ENCODE peak calls at places on chromosomes 5 and 9, in five cellular contexts. One of them, this sample, is unnamed.

GRCh38 chr9:69443178-69443577 is 118.2 kb downstream of the ENTREP1 start:
- DNase-seq in AG10803: no peak
- DNase-seq in right lobe of liver: no peak
- DNase-seq in A549: no peak
- DNase-seq in pancreas: no peak
- DNase-seq in this sample: no peak

GRCh38 chr9:83706703-83707517 is 848 bp downstream of the UBQLN1 start:
- DNase-seq in A549: no peak
- DNase-seq in pancreas: no peak
- DNase-seq in right lobe of liver: peak
- DNase-seq in AG10803: peak
- DNase-seq in this sample: no peak

GRCh38 chr5:67182406-67182805 is 14.2 kb downstream of the CD180 start:
- DNase-seq in A549: no peak
- DNase-seq in right lobe of liver: no peak
- DNase-seq in pancreas: no peak
- DNase-seq in AG10803: peak
- DNase-seq in this sample: peak

GRCh38 chr9:86034863-86035734 is 64.3 kb downstream of the GOLM1 start:
- DNase-seq in pancreas: no peak
- DNase-seq in A549: peak
- DNase-seq in right lobe of liver: no peak
- DNase-seq in AG10803: peak
- DNase-seq in this sample: peak

GRCh38 chr9:93397664-93398381 is 53.7 kb upstream of the FAM120A start:
- DNase-seq in pancreas: no peak
- DNase-seq in AG10803: peak
- DNase-seq in A549: no peak
- DNase-seq in right lobe of liver: no peak
- DNase-seq in this sample: peak

GRCh38 chr5:169740435-169740834 is 103.4 kb downstream of the DOCK2 start:
- DNase-seq in AG10803: no peak
- DNase-seq in right lobe of liver: no peak
- DNase-seq in pancreas: no peak
- DNase-seq in A549: no peak
- DNase-seq in this sample: no peak

GRCh38 chr5:56786346-56786745 is 29.0 kb upstream of the MAP3K1 start:
- DNase-seq in right lobe of liver: no peak
- DNase-seq in AG10803: no peak
- DNase-seq in pancreas: no peak
- DNase-seq in A549: no peak
- DNase-seq in this sample: no peak

GRCh38 chr9:136854113-136854841 is 2.1 kb downstream of the MAMDC4 start:
- DNase-seq in AG10803: no peak
- DNase-seq in A549: no peak
- DNase-seq in pancreas: peak
- DNase-seq in right lobe of liver: peak
- DNase-seq in this sample: no peak

GRCh38 chr5:81506900-81507588 is 113.1 kb upstream of the ACOT12 start:
- DNase-seq in AG10803: peak
- DNase-seq in A549: peak
- DNase-seq in pancreas: peak
- DNase-seq in right lobe of liver: no peak
- DNase-seq in this sample: peak

GRCh38 chr9:100427366-100428263 is 672 bp downstream of the MSANTD3 start:
- DNase-seq in AG10803: peak
- DNase-seq in pancreas: peak
- DNase-seq in right lobe of liver: peak
- DNase-seq in A549: peak
- DNase-seq in this sample: peak

GRCh38 chr5:67248703-67249589 is 52.3 kb upstream of the CD180 start:
- DNase-seq in AG10803: peak
- DNase-seq in A549: no peak
- DNase-seq in pancreas: no peak
- DNase-seq in right lobe of liver: no peak
- DNase-seq in this sample: peak

GRCh38 chr9:6758418-6759113 is 793 bp downstream of the KDM4C start:
- DNase-seq in right lobe of liver: peak
- DNase-seq in A549: peak
- DNase-seq in pancreas: peak
- DNase-seq in AG10803: peak
- DNase-seq in this sample: peak

GRCh38 chr9:114467226-114467750 is 38.0 kb downstream of the WHRN start:
- DNase-seq in AG10803: no peak
- DNase-seq in A549: no peak
- DNase-seq in right lobe of liver: no peak
- DNase-seq in pancreas: no peak
- DNase-seq in this sample: no peak

GRCh38 chr5:14706615-14707021 is 42.1 kb downstream of the OTULIN start:
- DNase-seq in right lobe of liver: no peak
- DNase-seq in A549: no peak
- DNase-seq in pancreas: no peak
- DNase-seq in AG10803: peak
- DNase-seq in this sample: peak

GRCh38 chr5:163760498-163760897 is 255.1 kb downstream of the MAT2B start:
- DNase-seq in right lobe of liver: no peak
- DNase-seq in A549: no peak
- DNase-seq in AG10803: peak
- DNase-seq in pancreas: no peak
- DNase-seq in this sample: peak

GRCh38 chr9:112680731-112681402 is 37.0 kb downstream of the INIP start:
- DNase-seq in pancreas: no peak
- DNase-seq in AG10803: no peak
- DNase-seq in right lobe of liver: no peak
- DNase-seq in A549: no peak
- DNase-seq in this sample: no peak

GRCh38 chr5:151895660-151896040 is 29.0 kb downstream of the GLRA1 start:
- DNase-seq in right lobe of liver: no peak
- DNase-seq in pancreas: no peak
- DNase-seq in A549: no peak
- DNase-seq in AG10803: no peak
- DNase-seq in this sample: no peak

GRCh38 chr5:15798006-15798405 is 298.0 kb downstream of the FBXL7 start:
- DNase-seq in A549: no peak
- DNase-seq in pancreas: no peak
- DNase-seq in right lobe of liver: no peak
- DNase-seq in AG10803: peak
- DNase-seq in this sample: no peak

GRCh38 chr9:37082214-37082765 is 38.1 kb upstream of the ZCCHC7 start:
- DNase-seq in right lobe of liver: no peak
- DNase-seq in pancreas: no peak
- DNase-seq in A549: no peak
- DNase-seq in AG10803: no peak
- DNase-seq in this sample: no peak
- H3K4me3 ChIP-seq in right lobe of liver: no peak
- H3K4me3 ChIP-seq in pancreas: no peak
- H3K4me3 ChIP-seq in A549: no peak
- H3K4me3 ChIP-seq in AG10803: no peak
- H3K4me3 ChIP-seq in this sample: no peak

GRCh38 chr5:91438871-91439270 is 55.8 kb upstream of the ARRDC3 start:
- DNase-seq in A549: no peak
- DNase-seq in pancreas: no peak
- DNase-seq in right lobe of liver: no peak
- DNase-seq in AG10803: no peak
- DNase-seq in this sample: no peak
- TF ChIP-seq CTCF in A549: no peak
- TF ChIP-seq CTCF in pancreas: no peak
- TF ChIP-seq CTCF in right lobe of liver: no peak
- TF ChIP-seq CTCF in AG10803: no peak
- TF ChIP-seq CTCF in this sample: no peak

DNA sequence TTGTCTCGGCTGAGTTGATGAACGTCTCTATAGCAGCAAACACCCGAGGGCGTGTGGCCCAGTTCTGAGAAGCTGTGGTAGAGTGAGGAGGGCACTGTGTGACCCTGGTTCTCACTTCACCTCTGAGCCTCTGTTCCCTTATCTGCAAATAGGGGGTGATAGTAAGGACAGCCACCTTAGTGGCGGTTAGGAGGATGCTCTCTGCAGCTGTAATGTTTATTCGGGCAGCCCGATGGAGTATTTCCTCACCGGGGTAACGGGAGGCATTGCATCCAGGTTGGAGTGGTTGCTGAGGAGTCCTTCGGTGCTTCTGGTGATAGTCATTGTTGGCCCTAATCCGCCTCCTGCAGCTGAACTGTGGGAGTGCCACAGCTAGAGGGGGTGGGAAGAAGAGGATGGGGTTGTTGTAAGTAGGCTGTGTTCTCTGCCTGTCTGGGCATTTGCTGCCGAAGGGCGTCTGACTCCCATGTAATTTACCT is 13.9 kb downstream of the PRRC2B start:
- DNase-seq in pancreas: no peak
- DNase-seq in right lobe of liver: no peak
- DNase-seq in A549: no peak
- DNase-seq in AG10803: peak
- DNase-seq in this sample: no peak
- H3K4me3 ChIP-seq in pancreas: no peak
- H3K4me3 ChIP-seq in right lobe of liver: no peak
- H3K4me3 ChIP-seq in A549: no peak
- H3K4me3 ChIP-seq in AG10803: peak
- H3K4me3 ChIP-seq in this sample: peak

DNA sequence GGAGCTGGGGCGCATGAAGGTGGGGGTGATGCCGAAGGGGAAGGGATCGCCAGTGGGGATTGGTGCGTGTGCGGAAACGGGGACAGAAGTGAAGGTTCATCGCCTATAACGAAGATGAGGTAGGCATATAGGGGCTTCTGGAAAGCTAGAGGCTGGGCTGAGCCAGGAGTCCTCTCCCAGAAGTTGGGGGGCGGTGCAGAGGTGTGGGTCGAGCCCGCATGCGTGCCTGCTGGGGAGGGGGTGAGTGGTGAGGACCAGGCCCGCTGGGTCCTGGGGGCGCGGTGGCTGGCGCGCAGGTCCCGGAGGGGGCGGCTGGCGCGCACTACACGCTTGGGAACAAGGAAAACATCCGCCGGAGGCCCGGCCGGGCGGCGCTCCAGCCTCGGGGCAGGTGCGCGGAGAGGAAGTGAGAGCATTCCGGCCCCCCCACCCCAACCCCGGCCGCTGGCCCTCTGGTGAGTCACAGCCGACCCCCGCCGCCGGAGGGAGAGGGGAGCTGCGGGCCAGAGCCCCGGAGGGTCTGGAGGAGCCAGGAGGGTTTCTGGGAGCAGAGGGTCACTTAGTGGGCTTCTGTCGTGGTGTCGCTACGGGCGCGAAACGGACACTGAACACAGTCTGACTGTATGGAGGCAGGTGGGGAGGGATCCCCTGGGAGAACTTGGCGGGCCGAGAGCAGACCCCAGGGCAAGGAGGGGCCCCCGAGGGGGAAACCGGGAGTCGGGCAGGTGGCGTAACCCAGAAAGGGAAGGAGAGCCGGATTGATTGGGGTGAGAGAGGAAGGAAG is 2.9 kb upstream of the MSMP start:
- DNase-seq in A549: peak
- DNase-seq in AG10803: no peak
- DNase-seq in right lobe of liver: peak
- DNase-seq in pancreas: peak
- DNase-seq in this sample: no peak
- TF ChIP-seq CTCF in A549: peak
- TF ChIP-seq CTCF in AG10803: no peak
- TF ChIP-seq CTCF in right lobe of liver: no peak
- TF ChIP-seq CTCF in pancreas: no peak
- TF ChIP-seq CTCF in this sample: no peak

GRCh38 chr9:98808411-98808815 is 943 bp downstream of the GALNT12 start:
- DNase-seq in pancreas: peak
- DNase-seq in AG10803: no peak
- DNase-seq in right lobe of liver: no peak
- DNase-seq in A549: no peak
- DNase-seq in this sample: no peak

GRCh38 chr9:98807811-98808195 is 333 bp downstream of the GALNT12 start:
- DNase-seq in A549: no peak
- DNase-seq in right lobe of liver: no peak
- DNase-seq in AG10803: no peak
- DNase-seq in pancreas: no peak
- DNase-seq in this sample: no peak

GRCh38 chr9:98809311-98810105 is 2.0 kb downstream of the GALNT12 start:
- DNase-seq in AG10803: no peak
- DNase-seq in A549: no peak
- DNase-seq in pancreas: peak
- DNase-seq in right lobe of liver: no peak
- DNase-seq in this sample: no peak

GRCh38 chr9:98810106-98810840 is 2.8 kb downstream of the GALNT12 start:
- DNase-seq in pancreas: no peak
- DNase-seq in A549: no peak
- DNase-seq in right lobe of liver: no peak
- DNase-seq in AG10803: no peak
- DNase-seq in this sample: peak

GRCh38 chr9:98808879-98809278 is 1.4 kb downstream of the GALNT12 start:
- DNase-seq in A549: no peak
- DNase-seq in right lobe of liver: no peak
- DNase-seq in pancreas: no peak
- DNase-seq in AG10803: no peak
- DNase-seq in this sample: no peak
- H3K4me3 ChIP-seq in A549: no peak
- H3K4me3 ChIP-seq in right lobe of liver: no peak
- H3K4me3 ChIP-seq in pancreas: no peak
- H3K4me3 ChIP-seq in AG10803: no peak
- H3K4me3 ChIP-seq in this sample: no peak

GRCh38 chr9:20606637-20607036 is 15.7 kb downstream of the MLLT3 start:
- DNase-seq in right lobe of liver: no peak
- DNase-seq in A549: no peak
- DNase-seq in AG10803: no peak
- DNase-seq in pancreas: peak
- DNase-seq in this sample: no peak
- TF ChIP-seq CTCF in right lobe of liver: no peak
- TF ChIP-seq CTCF in A549: no peak
- TF ChIP-seq CTCF in AG10803: no peak
- TF ChIP-seq CTCF in pancreas: no peak
- TF ChIP-seq CTCF in this sample: no peak